ENCODE peak calls at places on chromosomes 16 and 17, in six cellular contexts. One of them, this sample, is unnamed.

GRCh38 chr17:49998836-49999511 is 4.0 kb upstream of the DLX3 start:
- DNase-seq in thyroid gland: no peak
- DNase-seq in adrenal gland: no peak
- DNase-seq in suprapubic skin: peak; percentile 65
- DNase-seq in spleen: no peak
- DNase-seq in IMR-90: no peak
- DNase-seq in this sample: no peak

GRCh38 chr17:43018932-43019331 is 3.3 kb downstream of the VAT1 start:
- DNase-seq in thyroid gland: no peak
- DNase-seq in adrenal gland: peak; percentile 51
- DNase-seq in suprapubic skin: no peak
- DNase-seq in spleen: no peak
- DNase-seq in IMR-90: peak; percentile 31
- DNase-seq in this sample: no peak

GRCh38 chr17:10109146-10109545 is 89.3 kb downstream of the GAS7 start:
- DNase-seq in thyroid gland: no peak
- DNase-seq in adrenal gland: no peak
- DNase-seq in suprapubic skin: no peak
- DNase-seq in spleen: no peak
- DNase-seq in IMR-90: no peak
- DNase-seq in this sample: no peak

GRCh38 chr17:69551212-69552010 is 136.9 kb downstream of the MAP2K6 start:
- DNase-seq in thyroid gland: no peak
- DNase-seq in adrenal gland: no peak
- DNase-seq in suprapubic skin: no peak
- DNase-seq in spleen: no peak
- DNase-seq in IMR-90: peak; percentile 47
- DNase-seq in this sample: no peak

GRCh38 chr17:74532115-74532514 is 840 bp upstream of the CD300LB start:
- DNase-seq in thyroid gland: no peak
- DNase-seq in adrenal gland: peak; percentile 74
- DNase-seq in suprapubic skin: peak; percentile 79
- DNase-seq in spleen: peak; percentile 87
- DNase-seq in IMR-90: no peak
- DNase-seq in this sample: peak; percentile 70

GRCh38 chr17:28755486-28755885 is 11.7 kb downstream of the TRAF4 start:
- DNase-seq in thyroid gland: no peak
- DNase-seq in adrenal gland: no peak
- DNase-seq in suprapubic skin: no peak
- DNase-seq in spleen: peak; percentile 4
- DNase-seq in IMR-90: no peak
- DNase-seq in this sample: no peak

GRCh38 chr17:5413682-5414081 is 5.8 kb downstream of the NUP88 start:
- DNase-seq in thyroid gland: no peak
- DNase-seq in adrenal gland: no peak
- DNase-seq in suprapubic skin: no peak
- DNase-seq in spleen: no peak
- DNase-seq in IMR-90: peak; percentile 93
- DNase-seq in this sample: no peak

GRCh38 chr17:57391076-57391825 is 134.9 kb downstream of the MSI2 start:
- DNase-seq in thyroid gland: no peak
- DNase-seq in adrenal gland: no peak
- DNase-seq in suprapubic skin: no peak
- DNase-seq in spleen: no peak
- DNase-seq in IMR-90: no peak
- DNase-seq in this sample: no peak

GRCh38 chr16:782766-783403 is 5.3 kb downstream of the RPUSD1 start:
- DNase-seq in thyroid gland: no peak
- DNase-seq in adrenal gland: no peak
- DNase-seq in suprapubic skin: no peak
- DNase-seq in spleen: no peak
- DNase-seq in IMR-90: no peak
- DNase-seq in this sample: no peak

GRCh38 chr17:48909796-48910195 is 1.6 kb downstream of the UBE2Z start:
- DNase-seq in thyroid gland: no peak
- DNase-seq in adrenal gland: no peak
- DNase-seq in suprapubic skin: no peak
- DNase-seq in spleen: no peak
- DNase-seq in IMR-90: peak; percentile 27
- DNase-seq in this sample: no peak

GRCh38 chr17:1365445-1366039 is 34.5 kb downstream of the YWHAE start:
- DNase-seq in thyroid gland: peak; percentile 47
- DNase-seq in adrenal gland: peak; percentile 85
- DNase-seq in suprapubic skin: no peak
- DNase-seq in spleen: no peak
- DNase-seq in IMR-90: peak; percentile 81
- DNase-seq in this sample: peak; percentile 68

GRCh38 chr17:30939059-30939689 is 17.4 kb downstream of the ADAP2 start:
- DNase-seq in thyroid gland: no peak
- DNase-seq in adrenal gland: no peak
- DNase-seq in suprapubic skin: no peak
- DNase-seq in spleen: no peak
- DNase-seq in IMR-90: no peak
- DNase-seq in this sample: no peak

GRCh38 chr16:17921357-17921978 is 415.1 kb downstream of the NPIPA8 start:
- DNase-seq in thyroid gland: no peak
- DNase-seq in adrenal gland: peak; percentile 60
- DNase-seq in suprapubic skin: no peak
- DNase-seq in spleen: no peak
- DNase-seq in IMR-90: no peak
- DNase-seq in this sample: peak; percentile 76

GRCh38 chr16:81313731-81314602 is 795 bp upstream of the GAN start:
- DNase-seq in thyroid gland: peak; percentile 4
- DNase-seq in adrenal gland: no peak
- DNase-seq in suprapubic skin: no peak
- DNase-seq in spleen: no peak
- DNase-seq in IMR-90: no peak
- DNase-seq in this sample: no peak

GRCh38 chr16:62014534-62014933 is 21.7 kb downstream of the CDH8 start:
- DNase-seq in thyroid gland: no peak
- DNase-seq in adrenal gland: no peak
- DNase-seq in suprapubic skin: no peak
- DNase-seq in spleen: no peak
- DNase-seq in IMR-90: no peak
- DNase-seq in this sample: no peak

GRCh38 chr16:47664653-47665325 is 203.7 kb downstream of the PHKB start:
- DNase-seq in thyroid gland: no peak
- DNase-seq in adrenal gland: no peak
- DNase-seq in suprapubic skin: no peak
- DNase-seq in spleen: no peak
- DNase-seq in IMR-90: peak; percentile 11
- DNase-seq in this sample: no peak

GRCh38 chr16:27417047-27417671 is 15.2 kb downstream of the IL21R start:
- DNase-seq in thyroid gland: no peak
- DNase-seq in adrenal gland: no peak
- DNase-seq in suprapubic skin: no peak
- DNase-seq in spleen: no peak
- DNase-seq in IMR-90: no peak
- DNase-seq in this sample: no peak

GRCh38 chr17:3851461-3852100 is 5.5 kb upstream of the NCBP3 start:
- DNase-seq in thyroid gland: no peak
- DNase-seq in adrenal gland: peak; percentile 47
- DNase-seq in suprapubic skin: peak; percentile 52
- DNase-seq in spleen: peak; percentile 59
- DNase-seq in IMR-90: no peak
- DNase-seq in this sample: no peak

GRCh38 chr16:5560084-5560483 is 462.5 kb upstream of the EEF2KMT start:
- DNase-seq in thyroid gland: no peak
- DNase-seq in adrenal gland: no peak
- DNase-seq in suprapubic skin: no peak
- DNase-seq in spleen: no peak
- DNase-seq in IMR-90: no peak
- DNase-seq in this sample: no peak

GRCh38 chr16:67552476-67552875 is 9.8 kb upstream of the CTCF start:
- DNase-seq in thyroid gland: no peak
- DNase-seq in adrenal gland: peak; percentile 74
- DNase-seq in suprapubic skin: no peak
- DNase-seq in spleen: peak; percentile 73
- DNase-seq in IMR-90: no peak
- DNase-seq in this sample: no peak

GRCh38 chr16:65426484-65426883 is 304.6 kb upstream of the CDH11 start:
- DNase-seq in thyroid gland: no peak
- DNase-seq in adrenal gland: no peak
- DNase-seq in suprapubic skin: no peak
- DNase-seq in spleen: no peak
- DNase-seq in IMR-90: no peak
- DNase-seq in this sample: no peak

GRCh38 chr16:84091460-84091859 is 25.3 kb downstream of the MBTPS1 start:
- DNase-seq in thyroid gland: no peak
- DNase-seq in adrenal gland: no peak
- DNase-seq in suprapubic skin: no peak
- DNase-seq in spleen: no peak
- DNase-seq in IMR-90: no peak
- DNase-seq in this sample: no peak

GRCh38 chr17:151886-152859 is 14.8 kb downstream of the SCGB1C2 start:
- DNase-seq in thyroid gland: no peak
- DNase-seq in adrenal gland: no peak
- DNase-seq in suprapubic skin: peak; percentile 72
- DNase-seq in spleen: peak; percentile 35
- DNase-seq in IMR-90: peak; percentile 8
- DNase-seq in this sample: no peak

GRCh38 chr17:73600103-73600871 is 44.0 kb downstream of the SDK2 start:
- DNase-seq in thyroid gland: no peak
- DNase-seq in adrenal gland: no peak
- DNase-seq in suprapubic skin: no peak
- DNase-seq in spleen: no peak
- DNase-seq in IMR-90: no peak
- DNase-seq in this sample: no peak

GRCh38 chr17:61486135-61487120 is 34.2 kb downstream of the TBX4 start:
- DNase-seq in thyroid gland: peak; percentile 18
- DNase-seq in adrenal gland: no peak
- DNase-seq in suprapubic skin: no peak
- DNase-seq in spleen: peak; percentile 44
- DNase-seq in IMR-90: no peak
- DNase-seq in this sample: no peak

GRCh38 chr17:79255046-79255445 is 180.4 kb downstream of the ENGASE start:
- DNase-seq in thyroid gland: no peak
- DNase-seq in adrenal gland: no peak
- DNase-seq in suprapubic skin: no peak
- DNase-seq in spleen: no peak
- DNase-seq in IMR-90: no peak
- DNase-seq in this sample: no peak

GRCh38 chr16:18797746-18798145 is 3.6 kb downstream of the ARL6IP1 start:
- DNase-seq in thyroid gland: no peak
- DNase-seq in adrenal gland: no peak
- DNase-seq in suprapubic skin: no peak
- DNase-seq in spleen: no peak
- DNase-seq in IMR-90: no peak
- DNase-seq in this sample: no peak

GRCh38 chr17:45224671-45225050 is 3.0 kb downstream of the FMNL1 start:
- DNase-seq in thyroid gland: no peak
- DNase-seq in adrenal gland: no peak
- DNase-seq in suprapubic skin: no peak
- DNase-seq in spleen: peak; percentile 88
- DNase-seq in IMR-90: no peak
- DNase-seq in this sample: no peak

GRCh38 chr17:45223541-45224528 is 2.1 kb downstream of the FMNL1 start:
- DNase-seq in thyroid gland: no peak
- DNase-seq in adrenal gland: no peak
- DNase-seq in suprapubic skin: no peak
- DNase-seq in spleen: peak; percentile 80
- DNase-seq in IMR-90: no peak
- DNase-seq in this sample: no peak

GRCh38 chr17:45225964-45226530 is 4.4 kb downstream of the FMNL1 start:
- DNase-seq in thyroid gland: peak; percentile 43
- DNase-seq in adrenal gland: peak; percentile 81
- DNase-seq in suprapubic skin: no peak
- DNase-seq in spleen: peak; percentile 99
- DNase-seq in IMR-90: no peak
- DNase-seq in this sample: peak; percentile 62

GRCh38 chr17:45226620-45227019 is 4.9 kb downstream of the FMNL1 start:
- DNase-seq in thyroid gland: no peak
- DNase-seq in adrenal gland: no peak
- DNase-seq in suprapubic skin: no peak
- DNase-seq in spleen: no peak
- DNase-seq in IMR-90: no peak
- DNase-seq in this sample: no peak

GRCh38 chr17:45225051-45225700 is 3.5 kb downstream of the FMNL1 start:
- DNase-seq in thyroid gland: no peak
- DNase-seq in adrenal gland: no peak
- DNase-seq in suprapubic skin: no peak
- DNase-seq in spleen: peak; percentile 86
- DNase-seq in IMR-90: no peak
- DNase-seq in this sample: no peak
- TF ChIP-seq POLR2A in thyroid gland: no peak
- TF ChIP-seq POLR2A in adrenal gland: no peak
- TF ChIP-seq POLR2A in suprapubic skin: no peak
- TF ChIP-seq POLR2A in spleen: no peak
- TF ChIP-seq POLR2A in IMR-90: no peak
- TF ChIP-seq POLR2A in this sample: no peak

GRCh38 chr17:76370261-76370993 is 14.0 kb upstream of the SPHK1 start:
- DNase-seq in thyroid gland: no peak
- DNase-seq in adrenal gland: peak; percentile 82
- DNase-seq in suprapubic skin: no peak
- DNase-seq in spleen: no peak
- DNase-seq in IMR-90: peak; percentile 98
- DNase-seq in this sample: peak; percentile 63

GRCh38 chr17:76369804-76370203 is 14.6 kb upstream of the SPHK1 start:
- DNase-seq in thyroid gland: no peak
- DNase-seq in adrenal gland: no peak
- DNase-seq in suprapubic skin: no peak
- DNase-seq in spleen: no peak
- DNase-seq in IMR-90: no peak
- DNase-seq in this sample: no peak

GRCh38 chr17:76367647-76368046 is 13.9 kb upstream of the PRPSAP1 start:
- DNase-seq in thyroid gland: no peak
- DNase-seq in adrenal gland: no peak
- DNase-seq in suprapubic skin: no peak
- DNase-seq in spleen: no peak
- DNase-seq in IMR-90: no peak
- DNase-seq in this sample: no peak

GRCh38 chr17:76366247-76366646 is 12.5 kb upstream of the PRPSAP1 start:
- DNase-seq in thyroid gland: no peak
- DNase-seq in adrenal gland: no peak
- DNase-seq in suprapubic skin: no peak
- DNase-seq in spleen: no peak
- DNase-seq in IMR-90: no peak
- DNase-seq in this sample: no peak

GRCh38 chr17:76368545-76368944 is 14.8 kb upstream of the PRPSAP1 start:
- DNase-seq in thyroid gland: no peak
- DNase-seq in adrenal gland: no peak
- DNase-seq in suprapubic skin: no peak
- DNase-seq in spleen: no peak
- DNase-seq in IMR-90: peak; percentile 65
- DNase-seq in this sample: no peak
- H3K4me3 ChIP-seq in thyroid gland: no peak overlapping the region
- H3K4me3 ChIP-seq in adrenal gland: no peak overlapping the region
- H3K4me3 ChIP-seq in suprapubic skin: no peak overlapping the region
- H3K4me3 ChIP-seq in spleen: no peak overlapping the region
- H3K4me3 ChIP-seq in IMR-90: no peak overlapping the region
- H3K4me3 ChIP-seq in this sample: no peak overlapping the region

GRCh38 chr16:10878644-10879498 is 1.9 kb downstream of the CIITA start:
- DNase-seq in thyroid gland: peak; percentile 69
- DNase-seq in adrenal gland: peak; percentile 79
- DNase-seq in suprapubic skin: peak; percentile 84
- DNase-seq in spleen: peak; percentile 89
- DNase-seq in IMR-90: peak; percentile 19
- DNase-seq in this sample: peak; percentile 44
- TF ChIP-seq POLR2A in thyroid gland: no peak
- TF ChIP-seq POLR2A in adrenal gland: peak; percentile 57
- TF ChIP-seq POLR2A in suprapubic skin: no peak
- TF ChIP-seq POLR2A in spleen: peak; percentile 30
- TF ChIP-seq POLR2A in IMR-90: no peak
- TF ChIP-seq POLR2A in this sample: no peak

GRCh38 chr17:80861892-80862291 is 129.7 kb upstream of the CHMP6 start:
- DNase-seq in thyroid gland: no peak
- DNase-seq in adrenal gland: peak; percentile 77
- DNase-seq in suprapubic skin: no peak
- DNase-seq in spleen: peak; percentile 67
- DNase-seq in IMR-90: peak; percentile 30
- DNase-seq in this sample: peak; percentile 23
- H3K4me3 ChIP-seq in thyroid gland: no peak overlapping the region
- H3K4me3 ChIP-seq in adrenal gland: no peak overlapping the region
- H3K4me3 ChIP-seq in suprapubic skin: no peak overlapping the region
- H3K4me3 ChIP-seq in spleen: no peak overlapping the region
- H3K4me3 ChIP-seq in IMR-90: no peak overlapping the region
- H3K4me3 ChIP-seq in this sample: no peak overlapping the region